ENCODE peak calls at places on chromosomes 5 and 9, in five cellular contexts. D, S, I, C and T are unnamed samples.
A peak's percentile ranks its signal among the peaks of the same experiment; 100 is the strongest.

GRCh38 chr5:54442271-54442670 is 13.2 kb upstream of the HSPB3 start:
- DNase-seq in S (no peak), I (no peak), C (no peak), D (no peak), T (no peak)

GRCh38 chr9:35696520-35697215 is 6.9 kb upstream of the TPM2 start:
- DNase-seq in D (peak; percentile 59), C (peak; percentile 42), S (peak; percentile 49), I (peak; percentile 27), T (peak; percentile 41)

GRCh38 chr9:134224130-134224826 is 59.9 kb upstream of the RNU6ATAC start:
- DNase-seq in I (no peak), C (no peak), S (no peak), D (no peak), T (no peak)

GRCh38 chr5:103785569-103785968 is 223.0 kb upstream of the NUDT12 start:
- DNase-seq in I (no peak), D (no peak), C (no peak), S (no peak), T (no peak)

GRCh38 chr9:95434116-95435073 is 82.4 kb downstream of the PTCH1 start:
- DNase-seq in C (no peak), S (no peak), D (no peak), I (no peak), T (no peak)

GRCh38 chr9:89442981-89443817 is 54.7 kb downstream of the SEMA4D start:
- DNase-seq in S (peak; percentile 14), D (no peak), C (no peak), I (no peak), T (no peak)

GRCh38 chr5:34717426-34718327 is 61.5 kb downstream of the RAI14 start:
- DNase-seq in I (no peak), C (no peak), S (peak; percentile 99), D (no peak), T (no peak)

GRCh38 chr9:34479316-34479865 is 20.8 kb downstream of the DNAI1 start:
- DNase-seq in C (no peak), D (no peak), I (no peak), S (no peak), T (no peak)

GRCh38 chr5:169095410-169095772 is 205.5 kb downstream of the SLIT3 start:
- DNase-seq in I (no peak), C (no peak), S (no peak), D (no peak), T (no peak)

GRCh38 chr5:140800816-140801493 is at the start of gene PCDHA3:
- DNase-seq in I (peak; percentile 70), S (peak; percentile 37), D (peak; percentile 67), C (no peak), T (no peak)

GRCh38 chr9:91421987-91422765 is 1.5 kb downstream of the NFIL3 start:
- DNase-seq in S (peak; percentile 50), D (peak; percentile 36), C (no peak), I (peak; percentile 46), T (peak; percentile 33)

GRCh38 chr9:136538599-136539426 is 7.0 kb downstream of the NOTCH1 start:
- DNase-seq in S (no peak), I (no peak), C (peak; percentile 52), D (peak; percentile 61), T (peak; percentile 65)